ENCODE peak calls at places on chromosomes 4 and X, in nine cellular contexts. One of them, this sample, is unnamed.

GRCh38 chr4:76803522-76803921 is 94.4 kb downstream of the SOWAHB start:
- DNase-seq in CD8-positive, alpha-beta memory T cell: no peak
- DNase-seq in fibroblast of pulmonary artery: peak; percentile 81
- DNase-seq in ELF-1: peak; percentile 44
- DNase-seq in epithelial cell of proximal tubule: peak; percentile 72
- DNase-seq in stimulated activated effector memory CD8-positive, alpha-beta T cell treated with anti-CD3 and anti-CD28 coated beads, Interleukin-12 subunit alpha, Interleukin-12 subunit beta, amount 100 ng/mL, for 72 hours: no peak
- DNase-seq in breast epithelium: no peak
- DNase-seq in SJSA1: peak; percentile 68
- DNase-seq in EH: peak; percentile 89
- DNase-seq in this sample: no peak

GRCh38 chr4:169070071-169070894 is 60.2 kb upstream of the CBR4 start:
- DNase-seq in fibroblast of pulmonary artery: peak; percentile 93
- DNase-seq in stimulated activated effector memory CD8-positive, alpha-beta T cell treated with anti-CD3 and anti-CD28 coated beads, Interleukin-12 subunit alpha, Interleukin-12 subunit beta, amount 100 ng/mL, for 72 hours: no peak
- DNase-seq in epithelial cell of proximal tubule: peak; percentile 64
- DNase-seq in EH: peak; percentile 94
- DNase-seq in ELF-1: peak; percentile 97
- DNase-seq in SJSA1: peak; percentile 90
- DNase-seq in breast epithelium: peak; percentile 82
- DNase-seq in CD8-positive, alpha-beta memory T cell: no peak
- DNase-seq in this sample: no peak

GRCh38 chr4:89336818-89337395 is 29.3 kb upstream of the GPRIN3 start:
- DNase-seq in stimulated activated effector memory CD8-positive, alpha-beta T cell treated with anti-CD3 and anti-CD28 coated beads, Interleukin-12 subunit alpha, Interleukin-12 subunit beta, amount 100 ng/mL, for 72 hours: no peak
- DNase-seq in breast epithelium: no peak
- DNase-seq in fibroblast of pulmonary artery: no peak
- DNase-seq in ELF-1: no peak
- DNase-seq in epithelial cell of proximal tubule: no peak
- DNase-seq in EH: no peak
- DNase-seq in CD8-positive, alpha-beta memory T cell: no peak
- DNase-seq in SJSA1: no peak
- DNase-seq in this sample: no peak

GRCh38 chrX:53547668-53548067 is 113.5 kb upstream of the HSD17B10 start:
- DNase-seq in fibroblast of pulmonary artery: no peak
- DNase-seq in CD8-positive, alpha-beta memory T cell: no peak
- DNase-seq in EH: no peak
- DNase-seq in stimulated activated effector memory CD8-positive, alpha-beta T cell treated with anti-CD3 and anti-CD28 coated beads, Interleukin-12 subunit alpha, Interleukin-12 subunit beta, amount 100 ng/mL, for 72 hours: no peak
- DNase-seq in breast epithelium: no peak
- DNase-seq in ELF-1: no peak
- DNase-seq in epithelial cell of proximal tubule: no peak
- DNase-seq in SJSA1: no peak
- DNase-seq in this sample: no peak

GRCh38 chrX:104282326-104282725 is 27.6 kb upstream of the ESX1 start:
- DNase-seq in stimulated activated effector memory CD8-positive, alpha-beta T cell treated with anti-CD3 and anti-CD28 coated beads, Interleukin-12 subunit alpha, Interleukin-12 subunit beta, amount 100 ng/mL, for 72 hours: no peak
- DNase-seq in CD8-positive, alpha-beta memory T cell: no peak
- DNase-seq in EH: no peak
- DNase-seq in breast epithelium: no peak
- DNase-seq in SJSA1: no peak
- DNase-seq in fibroblast of pulmonary artery: no peak
- DNase-seq in epithelial cell of proximal tubule: no peak
- DNase-seq in ELF-1: no peak
- DNase-seq in this sample: no peak

GRCh38 chr4:119080721-119081541 is 54.7 kb upstream of the MYOZ2 start:
- DNase-seq in SJSA1: no peak
- DNase-seq in epithelial cell of proximal tubule: no peak
- DNase-seq in fibroblast of pulmonary artery: no peak
- DNase-seq in EH: peak; percentile 65
- DNase-seq in stimulated activated effector memory CD8-positive, alpha-beta T cell treated with anti-CD3 and anti-CD28 coated beads, Interleukin-12 subunit alpha, Interleukin-12 subunit beta, amount 100 ng/mL, for 72 hours: no peak
- DNase-seq in CD8-positive, alpha-beta memory T cell: no peak
- DNase-seq in breast epithelium: no peak
- DNase-seq in ELF-1: peak; percentile 27
- DNase-seq in this sample: no peak

GRCh38 chr4:107718351-107718965 is 1.6 kb downstream of the PAPSS1 start:
- DNase-seq in fibroblast of pulmonary artery: no peak
- DNase-seq in epithelial cell of proximal tubule: no peak
- DNase-seq in SJSA1: no peak
- DNase-seq in CD8-positive, alpha-beta memory T cell: no peak
- DNase-seq in breast epithelium: no peak
- DNase-seq in ELF-1: no peak
- DNase-seq in EH: peak; percentile 85
- DNase-seq in stimulated activated effector memory CD8-positive, alpha-beta T cell treated with anti-CD3 and anti-CD28 coated beads, Interleukin-12 subunit alpha, Interleukin-12 subunit beta, amount 100 ng/mL, for 72 hours: no peak
- DNase-seq in this sample: peak; percentile 50

GRCh38 chr4:59553739-59554126 is 1646.4 kb upstream of the ADGRL3 start:
- DNase-seq in breast epithelium: no peak
- DNase-seq in epithelial cell of proximal tubule: no peak
- DNase-seq in ELF-1: no peak
- DNase-seq in EH: peak; percentile 58
- DNase-seq in CD8-positive, alpha-beta memory T cell: no peak
- DNase-seq in SJSA1: no peak
- DNase-seq in fibroblast of pulmonary artery: peak; percentile 40
- DNase-seq in stimulated activated effector memory CD8-positive, alpha-beta T cell treated with anti-CD3 and anti-CD28 coated beads, Interleukin-12 subunit alpha, Interleukin-12 subunit beta, amount 100 ng/mL, for 72 hours: no peak
- DNase-seq in this sample: no peak

GRCh38 chr4:184536070-184536880 is 61.9 kb upstream of the IRF2 start:
- DNase-seq in epithelial cell of proximal tubule: no peak
- DNase-seq in EH: peak; percentile 29
- DNase-seq in breast epithelium: no peak
- DNase-seq in stimulated activated effector memory CD8-positive, alpha-beta T cell treated with anti-CD3 and anti-CD28 coated beads, Interleukin-12 subunit alpha, Interleukin-12 subunit beta, amount 100 ng/mL, for 72 hours: no peak
- DNase-seq in fibroblast of pulmonary artery: no peak
- DNase-seq in SJSA1: no peak
- DNase-seq in ELF-1: no peak
- DNase-seq in CD8-positive, alpha-beta memory T cell: no peak
- DNase-seq in this sample: no peak

GRCh38 chr4:3313139-3313538 is 20.3 kb downstream of the RGS12 start:
- DNase-seq in CD8-positive, alpha-beta memory T cell: no peak
- DNase-seq in EH: no peak
- DNase-seq in stimulated activated effector memory CD8-positive, alpha-beta T cell treated with anti-CD3 and anti-CD28 coated beads, Interleukin-12 subunit alpha, Interleukin-12 subunit beta, amount 100 ng/mL, for 72 hours: no peak
- DNase-seq in ELF-1: no peak
- DNase-seq in epithelial cell of proximal tubule: no peak
- DNase-seq in breast epithelium: no peak
- DNase-seq in fibroblast of pulmonary artery: no peak
- DNase-seq in SJSA1: no peak
- DNase-seq in this sample: no peak

GRCh38 chr4:158996669-158997074 is 106.2 kb upstream of the RAPGEF2 start:
- DNase-seq in EH: peak; percentile 98
- DNase-seq in SJSA1: peak; percentile 76
- DNase-seq in ELF-1: peak; percentile 24
- DNase-seq in stimulated activated effector memory CD8-positive, alpha-beta T cell treated with anti-CD3 and anti-CD28 coated beads, Interleukin-12 subunit alpha, Interleukin-12 subunit beta, amount 100 ng/mL, for 72 hours: no peak
- DNase-seq in fibroblast of pulmonary artery: peak; percentile 92
- DNase-seq in breast epithelium: no peak
- DNase-seq in CD8-positive, alpha-beta memory T cell: no peak
- DNase-seq in epithelial cell of proximal tubule: peak; percentile 92
- DNase-seq in this sample: no peak

GRCh38 chrX:125621588-125621927 is 301.9 kb downstream of the TEX13C start:
- DNase-seq in fibroblast of pulmonary artery: no peak
- DNase-seq in CD8-positive, alpha-beta memory T cell: no peak
- DNase-seq in breast epithelium: no peak
- DNase-seq in epithelial cell of proximal tubule: no peak
- DNase-seq in EH: no peak
- DNase-seq in SJSA1: no peak
- DNase-seq in stimulated activated effector memory CD8-positive, alpha-beta T cell treated with anti-CD3 and anti-CD28 coated beads, Interleukin-12 subunit alpha, Interleukin-12 subunit beta, amount 100 ng/mL, for 72 hours: no peak
- DNase-seq in ELF-1: no peak
- DNase-seq in this sample: no peak

GRCh38 chr4:88447339-88447738 is 9.6 kb upstream of the HERC5 start:
- DNase-seq in CD8-positive, alpha-beta memory T cell: no peak
- DNase-seq in stimulated activated effector memory CD8-positive, alpha-beta T cell treated with anti-CD3 and anti-CD28 coated beads, Interleukin-12 subunit alpha, Interleukin-12 subunit beta, amount 100 ng/mL, for 72 hours: no peak
- DNase-seq in fibroblast of pulmonary artery: no peak
- DNase-seq in breast epithelium: no peak
- DNase-seq in EH: no peak
- DNase-seq in ELF-1: no peak
- DNase-seq in SJSA1: no peak
- DNase-seq in epithelial cell of proximal tubule: no peak
- DNase-seq in this sample: no peak

GRCh38 chrX:80266979-80267378 is 153.3 kb upstream of the TENT5D start:
- DNase-seq in EH: no peak
- DNase-seq in SJSA1: no peak
- DNase-seq in ELF-1: no peak
- DNase-seq in fibroblast of pulmonary artery: no peak
- DNase-seq in stimulated activated effector memory CD8-positive, alpha-beta T cell treated with anti-CD3 and anti-CD28 coated beads, Interleukin-12 subunit alpha, Interleukin-12 subunit beta, amount 100 ng/mL, for 72 hours: no peak
- DNase-seq in breast epithelium: no peak
- DNase-seq in CD8-positive, alpha-beta memory T cell: no peak
- DNase-seq in epithelial cell of proximal tubule: no peak
- DNase-seq in this sample: no peak

GRCh38 chr4:95360256-95360903 is 188.4 kb downstream of the UNC5C start:
- DNase-seq in EH: no peak
- DNase-seq in epithelial cell of proximal tubule: no peak
- DNase-seq in CD8-positive, alpha-beta memory T cell: no peak
- DNase-seq in SJSA1: no peak
- DNase-seq in ELF-1: no peak
- DNase-seq in breast epithelium: no peak
- DNase-seq in stimulated activated effector memory CD8-positive, alpha-beta T cell treated with anti-CD3 and anti-CD28 coated beads, Interleukin-12 subunit alpha, Interleukin-12 subunit beta, amount 100 ng/mL, for 72 hours: no peak
- DNase-seq in fibroblast of pulmonary artery: peak; percentile 4
- DNase-seq in this sample: no peak

GRCh38 chr4:15234585-15235126 is 193.2 kb upstream of the C1QTNF7 start:
- DNase-seq in CD8-positive, alpha-beta memory T cell: no peak
- DNase-seq in stimulated activated effector memory CD8-positive, alpha-beta T cell treated with anti-CD3 and anti-CD28 coated beads, Interleukin-12 subunit alpha, Interleukin-12 subunit beta, amount 100 ng/mL, for 72 hours: no peak
- DNase-seq in SJSA1: peak; percentile 64
- DNase-seq in epithelial cell of proximal tubule: no peak
- DNase-seq in ELF-1: no peak
- DNase-seq in breast epithelium: no peak
- DNase-seq in EH: peak; percentile 98
- DNase-seq in fibroblast of pulmonary artery: peak; percentile 80
- DNase-seq in this sample: no peak

This sample was measured in GM12878.